ENCODE peak calls at places on chromosomes 3 and 15, in nine cellular contexts. One of them, this sample, is unnamed.

GRCh38 chr3:194537732-194538247 is 51.0 kb upstream of the ATP13A3 start:
- DNase-seq in nephron progenitor cell: no peak
- DNase-seq in A549: peak
- DNase-seq in cardiac fibroblast: peak
- DNase-seq in progenitor cell of endocrine pancreas: no peak
- DNase-seq in HCT116: no peak
- DNase-seq in HFF-Myc: peak
- DNase-seq in B cell: no peak
- DNase-seq in gastrocnemius medialis: peak
- DNase-seq in this sample: peak

GRCh38 chr3:150545419-150546225 is 674 bp downstream of the SERP1 start:
- DNase-seq in nephron progenitor cell: no peak
- DNase-seq in A549: peak
- DNase-seq in cardiac fibroblast: no peak
- DNase-seq in progenitor cell of endocrine pancreas: peak
- DNase-seq in HCT116: no peak
- DNase-seq in HFF-Myc: no peak
- DNase-seq in B cell: no peak
- DNase-seq in gastrocnemius medialis: no peak
- DNase-seq in this sample: peak

GRCh38 chr3:73255609-73256029 is 194.2 kb downstream of the EBLN2 start:
- DNase-seq in nephron progenitor cell: no peak
- DNase-seq in A549: peak
- DNase-seq in cardiac fibroblast: peak
- DNase-seq in progenitor cell of endocrine pancreas: no peak
- DNase-seq in HCT116: no peak
- DNase-seq in HFF-Myc: peak
- DNase-seq in B cell: no peak
- DNase-seq in gastrocnemius medialis: no peak
- DNase-seq in this sample: no peak

GRCh38 chr3:47666118-47666517 is 87.5 kb upstream of the CSPG5 start:
- DNase-seq in nephron progenitor cell: no peak
- DNase-seq in A549: no peak
- DNase-seq in cardiac fibroblast: no peak
- DNase-seq in progenitor cell of endocrine pancreas: no peak
- DNase-seq in HCT116: no peak
- DNase-seq in HFF-Myc: no peak
- DNase-seq in B cell: no peak
- DNase-seq in gastrocnemius medialis: no peak
- DNase-seq in this sample: no peak

GRCh38 chr3:140748903-140749302 is 71.0 kb downstream of the TRIM42 start:
- DNase-seq in nephron progenitor cell: no peak
- DNase-seq in A549: no peak
- DNase-seq in cardiac fibroblast: no peak
- DNase-seq in progenitor cell of endocrine pancreas: no peak
- DNase-seq in HCT116: no peak
- DNase-seq in HFF-Myc: no peak
- DNase-seq in B cell: no peak
- DNase-seq in gastrocnemius medialis: no peak
- DNase-seq in this sample: no peak

GRCh38 chr15:78921517-78921916 is 23.3 kb downstream of the CTSH start:
- DNase-seq in nephron progenitor cell: no peak
- DNase-seq in A549: no peak
- DNase-seq in cardiac fibroblast: no peak
- DNase-seq in progenitor cell of endocrine pancreas: no peak
- DNase-seq in HCT116: no peak
- DNase-seq in HFF-Myc: no peak
- DNase-seq in B cell: no peak
- DNase-seq in gastrocnemius medialis: no peak
- DNase-seq in this sample: no peak

GRCh38 chr15:89387140-89387903 is 52.7 kb upstream of the POLG start:
- DNase-seq in nephron progenitor cell: no peak
- DNase-seq in A549: no peak
- DNase-seq in cardiac fibroblast: no peak
- DNase-seq in progenitor cell of endocrine pancreas: no peak
- DNase-seq in HCT116: no peak
- DNase-seq in HFF-Myc: no peak
- DNase-seq in B cell: no peak
- DNase-seq in gastrocnemius medialis: no peak
- DNase-seq in this sample: no peak

GRCh38 chr3:159938712-159939111 is 49.9 kb upstream of the IL12A start:
- DNase-seq in nephron progenitor cell: no peak
- DNase-seq in A549: no peak
- DNase-seq in cardiac fibroblast: peak
- DNase-seq in progenitor cell of endocrine pancreas: no peak
- DNase-seq in HCT116: no peak
- DNase-seq in HFF-Myc: no peak
- DNase-seq in B cell: no peak
- DNase-seq in gastrocnemius medialis: no peak
- DNase-seq in this sample: no peak

GRCh38 chr3:35664460-35664919 is 25.2 kb downstream of the ARPP21 start:
- DNase-seq in nephron progenitor cell: peak
- DNase-seq in A549: no peak
- DNase-seq in cardiac fibroblast: peak
- DNase-seq in progenitor cell of endocrine pancreas: no peak
- DNase-seq in HCT116: no peak
- DNase-seq in HFF-Myc: no peak
- DNase-seq in B cell: peak
- DNase-seq in gastrocnemius medialis: peak
- DNase-seq in this sample: peak

GRCh38 chr3:150235799-150236198 is 172.3 kb upstream of the TSC22D2 start:
- DNase-seq in nephron progenitor cell: no peak
- DNase-seq in A549: no peak
- DNase-seq in cardiac fibroblast: peak
- DNase-seq in progenitor cell of endocrine pancreas: no peak
- DNase-seq in HCT116: no peak
- DNase-seq in HFF-Myc: no peak
- DNase-seq in B cell: no peak
- DNase-seq in gastrocnemius medialis: no peak
- DNase-seq in this sample: no peak

GRCh38 chr15:62769604-62770003 is 272.9 kb upstream of the TPM1 start:
- DNase-seq in nephron progenitor cell: no peak
- DNase-seq in A549: no peak
- DNase-seq in cardiac fibroblast: peak
- DNase-seq in progenitor cell of endocrine pancreas: no peak
- DNase-seq in HCT116: peak
- DNase-seq in HFF-Myc: no peak
- DNase-seq in B cell: no peak
- DNase-seq in gastrocnemius medialis: no peak
- DNase-seq in this sample: no peak

GRCh38 chr15:89333959-89334509 is 590 bp downstream of the POLG start:
- DNase-seq in nephron progenitor cell: peak
- DNase-seq in A549: no peak
- DNase-seq in cardiac fibroblast: no peak
- DNase-seq in progenitor cell of endocrine pancreas: no peak
- DNase-seq in HCT116: no peak
- DNase-seq in HFF-Myc: no peak
- DNase-seq in B cell: no peak
- DNase-seq in gastrocnemius medialis: no peak
- DNase-seq in this sample: no peak

GRCh38 chr15:90681480-90681879 is 35.7 kb upstream of the BLM start:
- DNase-seq in nephron progenitor cell: no peak
- DNase-seq in A549: no peak
- DNase-seq in cardiac fibroblast: peak
- DNase-seq in progenitor cell of endocrine pancreas: no peak
- DNase-seq in HCT116: no peak
- DNase-seq in HFF-Myc: no peak
- DNase-seq in B cell: no peak
- DNase-seq in gastrocnemius medialis: peak
- DNase-seq in this sample: peak

GRCh38 chr3:78969483-78969882 is 798.3 kb downstream of the ROBO1 start:
- DNase-seq in nephron progenitor cell: no peak
- DNase-seq in A549: no peak
- DNase-seq in cardiac fibroblast: peak
- DNase-seq in progenitor cell of endocrine pancreas: no peak
- DNase-seq in HCT116: no peak
- DNase-seq in HFF-Myc: peak
- DNase-seq in B cell: no peak
- DNase-seq in gastrocnemius medialis: no peak
- DNase-seq in this sample: no peak

GRCh38 chr15:72239652-72240051 is 8.7 kb upstream of the PKM start:
- DNase-seq in nephron progenitor cell: no peak
- DNase-seq in A549: no peak
- DNase-seq in cardiac fibroblast: no peak
- DNase-seq in progenitor cell of endocrine pancreas: no peak
- DNase-seq in HCT116: no peak
- DNase-seq in HFF-Myc: no peak
- DNase-seq in B cell: no peak
- DNase-seq in gastrocnemius medialis: no peak
- DNase-seq in this sample: no peak

GRCh38 chr3:128372281-128372680 is 94.4 kb downstream of the DNAJB8 start:
- DNase-seq in nephron progenitor cell: no peak
- DNase-seq in A549: no peak
- DNase-seq in cardiac fibroblast: no peak
- DNase-seq in progenitor cell of endocrine pancreas: no peak
- DNase-seq in HCT116: no peak
- DNase-seq in HFF-Myc: no peak
- DNase-seq in B cell: no peak
- DNase-seq in gastrocnemius medialis: no peak
- DNase-seq in this sample: no peak

GRCh38 chr3:128368626-128369025 is 98.1 kb downstream of the DNAJB8 start:
- DNase-seq in nephron progenitor cell: no peak
- DNase-seq in A549: no peak
- DNase-seq in cardiac fibroblast: no peak
- DNase-seq in progenitor cell of endocrine pancreas: no peak
- DNase-seq in HCT116: no peak
- DNase-seq in HFF-Myc: no peak
- DNase-seq in B cell: no peak
- DNase-seq in gastrocnemius medialis: no peak
- DNase-seq in this sample: no peak

GRCh38 chr3:128367726-128368125 is 99.0 kb downstream of the DNAJB8 start:
- DNase-seq in nephron progenitor cell: no peak
- DNase-seq in A549: no peak
- DNase-seq in cardiac fibroblast: no peak
- DNase-seq in progenitor cell of endocrine pancreas: no peak
- DNase-seq in HCT116: no peak
- DNase-seq in HFF-Myc: no peak
- DNase-seq in B cell: no peak
- DNase-seq in gastrocnemius medialis: no peak
- DNase-seq in this sample: no peak

GRCh38 chr3:128369106-128369708 is 97.5 kb downstream of the DNAJB8 start:
- DNase-seq in nephron progenitor cell: no peak
- DNase-seq in A549: no peak
- DNase-seq in cardiac fibroblast: no peak
- DNase-seq in progenitor cell of endocrine pancreas: no peak
- DNase-seq in HCT116: no peak
- DNase-seq in HFF-Myc: no peak
- DNase-seq in B cell: no peak
- DNase-seq in gastrocnemius medialis: peak
- DNase-seq in this sample: no peak

GRCh38 chr3:128369881-128370642 is 96.6 kb downstream of the DNAJB8 start:
- DNase-seq in nephron progenitor cell: no peak
- DNase-seq in A549: no peak
- DNase-seq in cardiac fibroblast: no peak
- DNase-seq in progenitor cell of endocrine pancreas: no peak
- DNase-seq in HCT116: no peak
- DNase-seq in HFF-Myc: no peak
- DNase-seq in B cell: peak
- DNase-seq in gastrocnemius medialis: no peak
- DNase-seq in this sample: no peak
- TF ChIP-seq CTCF in nephron progenitor cell: no peak
- TF ChIP-seq CTCF in A549: no peak
- TF ChIP-seq CTCF in cardiac fibroblast: no peak
- TF ChIP-seq CTCF in progenitor cell of endocrine pancreas: no peak
- TF ChIP-seq CTCF in HCT116: no peak
- TF ChIP-seq CTCF in HFF-Myc: no peak
- TF ChIP-seq CTCF in B cell: no peak
- TF ChIP-seq CTCF in gastrocnemius medialis: no peak
- TF ChIP-seq CTCF in this sample: no peak

GRCh38 chr3:55885721-55886120 is 398.6 kb upstream of the WNT5A start:
- DNase-seq in nephron progenitor cell: no peak
- DNase-seq in A549: no peak
- DNase-seq in cardiac fibroblast: peak
- DNase-seq in progenitor cell of endocrine pancreas: no peak
- DNase-seq in HCT116: no peak
- DNase-seq in HFF-Myc: peak
- DNase-seq in B cell: no peak
- DNase-seq in gastrocnemius medialis: no peak
- DNase-seq in this sample: peak
- TF ChIP-seq CTCF in nephron progenitor cell: no peak
- TF ChIP-seq CTCF in A549: no peak
- TF ChIP-seq CTCF in cardiac fibroblast: peak
- TF ChIP-seq CTCF in progenitor cell of endocrine pancreas: no peak
- TF ChIP-seq CTCF in HCT116: no peak
- TF ChIP-seq CTCF in HFF-Myc: no peak
- TF ChIP-seq CTCF in B cell: no peak
- TF ChIP-seq CTCF in gastrocnemius medialis: no peak
- TF ChIP-seq CTCF in this sample: no peak

GRCh38 chr3:156014456-156014855 is 105.9 kb upstream of the KCNAB1 start:
- DNase-seq in nephron progenitor cell: no peak
- DNase-seq in A549: no peak
- DNase-seq in cardiac fibroblast: no peak
- DNase-seq in progenitor cell of endocrine pancreas: no peak
- DNase-seq in HCT116: no peak
- DNase-seq in HFF-Myc: no peak
- DNase-seq in B cell: no peak
- DNase-seq in gastrocnemius medialis: no peak
- DNase-seq in this sample: no peak

GRCh38 chr3:156005698-156006097 is 114.7 kb upstream of the KCNAB1 start:
- DNase-seq in nephron progenitor cell: no peak
- DNase-seq in A549: no peak
- DNase-seq in cardiac fibroblast: no peak
- DNase-seq in progenitor cell of endocrine pancreas: no peak
- DNase-seq in HCT116: no peak
- DNase-seq in HFF-Myc: no peak
- DNase-seq in B cell: no peak
- DNase-seq in gastrocnemius medialis: no peak
- DNase-seq in this sample: no peak

DNA sequence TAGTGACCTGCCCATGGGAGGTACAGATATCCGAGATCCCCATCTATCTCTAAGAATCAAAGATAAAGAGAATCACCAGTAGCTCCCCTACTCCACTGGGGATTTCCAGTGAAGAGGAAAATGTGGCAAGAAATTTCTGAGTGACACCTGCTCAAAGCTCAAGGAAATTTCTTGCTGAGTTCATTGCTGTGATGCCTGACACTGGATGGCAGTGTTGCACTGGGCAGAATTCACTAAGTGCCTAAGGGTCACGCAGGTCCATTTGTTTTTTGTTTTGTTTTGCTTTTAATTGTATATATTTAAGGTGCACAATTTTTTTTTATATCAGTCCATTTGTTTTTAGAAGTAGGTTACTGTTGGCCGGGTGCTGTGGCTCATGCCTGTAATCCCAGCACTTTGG is 109.5 kb upstream of the KCNAB1 start:
- DNase-seq in nephron progenitor cell: peak
- DNase-seq in A549: peak
- DNase-seq in cardiac fibroblast: peak
- DNase-seq in progenitor cell of endocrine pancreas: no peak
- DNase-seq in HCT116: peak
- DNase-seq in HFF-Myc: no peak
- DNase-seq in B cell: no peak
- DNase-seq in gastrocnemius medialis: no peak
- DNase-seq in this sample: no peak
- TF ChIP-seq CTCF in nephron progenitor cell: peak
- TF ChIP-seq CTCF in A549: peak
- TF ChIP-seq CTCF in cardiac fibroblast: peak
- TF ChIP-seq CTCF in progenitor cell of endocrine pancreas: peak
- TF ChIP-seq CTCF in HCT116: peak
- TF ChIP-seq CTCF in HFF-Myc: peak
- TF ChIP-seq CTCF in B cell: no peak
- TF ChIP-seq CTCF in gastrocnemius medialis: no peak
- TF ChIP-seq CTCF in this sample: no peak

GRCh38 chr3:181278468-181279238 is 289.1 kb upstream of the DNAJC19 start:
- DNase-seq in nephron progenitor cell: no peak
- DNase-seq in A549: no peak
- DNase-seq in cardiac fibroblast: peak
- DNase-seq in progenitor cell of endocrine pancreas: no peak
- DNase-seq in HCT116: no peak
- DNase-seq in HFF-Myc: no peak
- DNase-seq in B cell: peak
- DNase-seq in gastrocnemius medialis: no peak
- DNase-seq in this sample: peak
- TF ChIP-seq CTCF in nephron progenitor cell: peak
- TF ChIP-seq CTCF in A549: no peak
- TF ChIP-seq CTCF in cardiac fibroblast: no peak
- TF ChIP-seq CTCF in progenitor cell of endocrine pancreas: peak
- TF ChIP-seq CTCF in HCT116: peak
- TF ChIP-seq CTCF in HFF-Myc: no peak
- TF ChIP-seq CTCF in B cell: peak
- TF ChIP-seq CTCF in gastrocnemius medialis: no peak
- TF ChIP-seq CTCF in this sample: peak

This sample was measured in endothelial cell of umbilical vein.